ENCODE peak calls at places on chromosomes 1 and 21, in four cellular contexts. One of them, this sample, is unnamed.

GRCh38 chr21:41926068-41926806 is 27.6 kb downstream of the C2CD2 start:
- DNase-seq in AG09309: no peak
- DNase-seq in NCI-H1436: no peak
- DNase-seq in HFF-Myc: no peak
- DNase-seq in this sample: no peak

GRCh38 chr1:63731117-63732043 is 42.4 kb upstream of the ROR1 start:
- DNase-seq in NCI-H1436: no peak
- DNase-seq in AG09309: peak
- DNase-seq in HFF-Myc: peak
- DNase-seq in this sample: peak

GRCh38 chr21:31686272-31686913 is 26.9 kb downstream of the SOD1 start:
- DNase-seq in HFF-Myc: no peak
- DNase-seq in AG09309: no peak
- DNase-seq in NCI-H1436: no peak
- DNase-seq in this sample: no peak

GRCh38 chr1:17874231-17874630 is 119.1 kb downstream of the ACTL8 start:
- DNase-seq in AG09309: peak
- DNase-seq in HFF-Myc: peak
- DNase-seq in NCI-H1436: no peak
- DNase-seq in this sample: peak

GRCh38 chr1:89065077-89065868 is at the start of gene GBP1:
- DNase-seq in AG09309: peak
- DNase-seq in NCI-H1436: no peak
- DNase-seq in HFF-Myc: peak
- DNase-seq in this sample: peak

GRCh38 chr1:227449051-227449450 is 114.3 kb upstream of the ZNF678 start:
- DNase-seq in AG09309: no peak
- DNase-seq in NCI-H1436: no peak
- DNase-seq in HFF-Myc: no peak
- DNase-seq in this sample: no peak

GRCh38 chr1:11858613-11858967 is at the start of gene NPPB:
- DNase-seq in HFF-Myc: no peak
- DNase-seq in NCI-H1436: no peak
- DNase-seq in AG09309: no peak
- DNase-seq in this sample: no peak

GRCh38 chr1:36172983-36173382 is 17.0 kb downstream of the MAP7D1 start:
- DNase-seq in NCI-H1436: no peak
- DNase-seq in AG09309: no peak
- DNase-seq in HFF-Myc: no peak
- DNase-seq in this sample: peak

GRCh38 chr1:91684599-91685196 is 184.0 kb downstream of the CDC7 start:
- DNase-seq in AG09309: no peak
- DNase-seq in HFF-Myc: peak
- DNase-seq in NCI-H1436: no peak
- DNase-seq in this sample: no peak

GRCh38 chr1:151372411-151372934 is at the start of gene SELENBP1:
- DNase-seq in NCI-H1436: no peak
- DNase-seq in HFF-Myc: peak
- DNase-seq in AG09309: no peak
- DNase-seq in this sample: no peak

GRCh38 chr1:83905315-83905907 is 93.5 kb downstream of the TTLL7 start:
- DNase-seq in HFF-Myc: no peak
- DNase-seq in NCI-H1436: no peak
- DNase-seq in AG09309: no peak
- DNase-seq in this sample: no peak

GRCh38 chr21:25551548-25551947 is 55.7 kb downstream of the MRPL39 start:
- DNase-seq in HFF-Myc: no peak
- DNase-seq in AG09309: no peak
- DNase-seq in NCI-H1436: no peak
- DNase-seq in this sample: no peak

GRCh38 chr1:26317612-26318337 is at the start of gene CD52:
- DNase-seq in AG09309: no peak
- DNase-seq in HFF-Myc: no peak
- DNase-seq in NCI-H1436: no peak
- DNase-seq in this sample: no peak

GRCh38 chr1:193346085-193346484 is 159.7 kb upstream of the B3GALT2 start:
- DNase-seq in AG09309: no peak
- DNase-seq in HFF-Myc: no peak
- DNase-seq in NCI-H1436: no peak
- DNase-seq in this sample: no peak

GRCh38 chr1:37486680-37487618 is 12.6 kb downstream of the ZC3H12A start:
- DNase-seq in HFF-Myc: no peak
- DNase-seq in NCI-H1436: peak
- DNase-seq in AG09309: no peak
- DNase-seq in this sample: no peak

GRCh38 chr1:64171797-64172281 is 31.6 kb upstream of the UBE2U start:
- DNase-seq in HFF-Myc: no peak
- DNase-seq in NCI-H1436: no peak
- DNase-seq in AG09309: peak
- DNase-seq in this sample: peak

GRCh38 chr1:7117599-7118281 is 332.5 kb downstream of the CAMTA1 start:
- DNase-seq in AG09309: peak
- DNase-seq in NCI-H1436: peak
- DNase-seq in HFF-Myc: peak
- DNase-seq in this sample: peak

GRCh38 chr1:23799570-23800395 is 771 bp downstream of the GALE start:
- DNase-seq in HFF-Myc: no peak
- DNase-seq in AG09309: no peak
- DNase-seq in NCI-H1436: no peak
- DNase-seq in this sample: peak

GRCh38 chr1:67535474-67535873 is 105.3 kb upstream of the SERBP1 start:
- DNase-seq in AG09309: peak
- DNase-seq in NCI-H1436: no peak
- DNase-seq in HFF-Myc: peak
- DNase-seq in this sample: peak

GRCh38 chr1:226476657-226477319 is 68.9 kb upstream of the PARP1 start:
- DNase-seq in HFF-Myc: no peak
- DNase-seq in AG09309: no peak
- DNase-seq in NCI-H1436: no peak
- DNase-seq in this sample: no peak

GRCh38 chr1:68321084-68321685 is 88.9 kb upstream of the WLS start:
- DNase-seq in NCI-H1436: no peak
- DNase-seq in AG09309: no peak
- DNase-seq in HFF-Myc: no peak
- DNase-seq in this sample: peak

GRCh38 chr1:39001516-39002389 is 10.7 kb downstream of the AKIRIN1 start:
- DNase-seq in NCI-H1436: no peak
- DNase-seq in HFF-Myc: no peak
- DNase-seq in AG09309: no peak
- DNase-seq in this sample: no peak

GRCh38 chr1:107936498-107937481 is 28.2 kb downstream of the VAV3 start:
- DNase-seq in HFF-Myc: peak
- DNase-seq in NCI-H1436: no peak
- DNase-seq in AG09309: peak
- DNase-seq in this sample: peak

GRCh38 chr1:246679211-246680177 is 44.7 kb upstream of the SCCPDH start:
- DNase-seq in HFF-Myc: no peak
- DNase-seq in NCI-H1436: no peak
- DNase-seq in AG09309: no peak
- DNase-seq in this sample: no peak

GRCh38 chr1:89213347-89213746 is 14.6 kb upstream of the GBP4 start:
- DNase-seq in AG09309: no peak
- DNase-seq in HFF-Myc: no peak
- DNase-seq in NCI-H1436: no peak
- DNase-seq in this sample: no peak

GRCh38 chr1:79792212-79792575 is 785.7 kb upstream of the ADGRL4 start:
- DNase-seq in AG09309: no peak
- DNase-seq in NCI-H1436: no peak
- DNase-seq in HFF-Myc: no peak
- DNase-seq in this sample: no peak

GRCh38 chr1:21541330-21541729 is 32.1 kb downstream of the ALPL start:
- DNase-seq in NCI-H1436: no peak
- DNase-seq in HFF-Myc: no peak
- DNase-seq in AG09309: no peak
- DNase-seq in this sample: no peak

GRCh38 chr1:30274937-30275621 is 448.3 kb downstream of the MATN1 start:
- DNase-seq in NCI-H1436: no peak
- DNase-seq in AG09309: no peak
- DNase-seq in HFF-Myc: no peak
- DNase-seq in this sample: no peak

GRCh38 chr1:97936976-97937375 is 16.1 kb upstream of the DPYD start:
- DNase-seq in AG09309: no peak
- DNase-seq in HFF-Myc: no peak
- DNase-seq in NCI-H1436: no peak
- DNase-seq in this sample: no peak

GRCh38 chr1:172561252-172561651 is 28.3 kb downstream of the SUCO start:
- DNase-seq in HFF-Myc: no peak
- DNase-seq in AG09309: no peak
- DNase-seq in NCI-H1436: no peak
- DNase-seq in this sample: no peak

This sample was measured in kidney epithelial cell.